ENCODE peak calls at places on chromosomes 13 and 19, in four cellular contexts. Y is WTC11, A is K562, G is GM12878. S is an unnamed sample.

GRCh38 chr19:28961772-28962500 is 251.0 kb downstream of the UQCRFS1 start:
- DNase-seq in G (no peak), Y (no peak), A (no peak), S (no peak)

GRCh38 chr19:45663800-45664199 is 4.2 kb upstream of the GIPR start:
- DNase-seq in G (no peak), A (peak), Y (no peak), S (no peak)

GRCh38 chr13:90713436-90714133 is 633.9 kb upstream of the MIR17HG start:
- DNase-seq in Y (no peak), A (no peak), G (no peak), S (no peak)

GRCh38 chr19:41606215-41606837 is 20.5 kb downstream of the CEACAM4 start:
- DNase-seq in Y (peak), A (no peak), G (no peak), S (no peak)

GRCh38 chr19:7748756-7749155 is 1.4 kb upstream of the CD209 start:
- DNase-seq in A (no peak), G (no peak), Y (peak), S (peak)

GRCh38 chr19:6222884-6223283 is 56.9 kb downstream of the MLLT1 start:
- DNase-seq in A (no peak), Y (no peak), G (no peak), S (no peak)

GRCh38 chr13:19860884-19861655 is 2.4 kb downstream of the ZMYM5 start:
- DNase-seq in A (no peak), Y (no peak), G (no peak), S (peak)

GRCh38 chr19:16702123-16702522 is 17.5 kb upstream of the NWD1 start:
- DNase-seq in Y (no peak), A (peak), G (no peak), S (peak)

GRCh38 chr13:24625324-24625723 is 54.9 kb upstream of the ATP12A start:
- DNase-seq in G (no peak), A (no peak), Y (no peak), S (no peak)

GRCh38 chr19:57103573-57104277 is 16.1 kb upstream of the USP29 start:
- DNase-seq in A (peak), G (peak), Y (peak), S (peak)

DNA sequence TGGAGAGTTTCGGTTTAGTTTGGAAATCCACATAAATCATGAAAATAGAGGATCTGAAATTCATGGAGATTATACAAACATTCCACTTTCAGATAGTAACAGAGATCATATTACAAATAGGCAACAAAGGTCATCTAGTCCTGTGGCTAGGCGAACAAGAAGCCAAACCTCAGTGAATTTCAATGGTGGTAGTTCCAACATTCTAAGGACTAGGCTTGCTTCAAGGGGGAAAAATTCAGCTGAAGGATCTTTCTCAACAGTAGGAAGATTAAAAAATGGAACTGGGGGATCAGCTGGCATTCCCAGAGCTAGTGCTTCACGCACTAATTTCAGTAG is 47.0 kb downstream of the FOXO1 start:
- DNase-seq in G (no peak), A (no peak), Y (no peak), S (peak)
- TF ChIP-seq NR2C2 in G (no peak), A (no peak), Y (no peak), S (no peak)

DNA sequence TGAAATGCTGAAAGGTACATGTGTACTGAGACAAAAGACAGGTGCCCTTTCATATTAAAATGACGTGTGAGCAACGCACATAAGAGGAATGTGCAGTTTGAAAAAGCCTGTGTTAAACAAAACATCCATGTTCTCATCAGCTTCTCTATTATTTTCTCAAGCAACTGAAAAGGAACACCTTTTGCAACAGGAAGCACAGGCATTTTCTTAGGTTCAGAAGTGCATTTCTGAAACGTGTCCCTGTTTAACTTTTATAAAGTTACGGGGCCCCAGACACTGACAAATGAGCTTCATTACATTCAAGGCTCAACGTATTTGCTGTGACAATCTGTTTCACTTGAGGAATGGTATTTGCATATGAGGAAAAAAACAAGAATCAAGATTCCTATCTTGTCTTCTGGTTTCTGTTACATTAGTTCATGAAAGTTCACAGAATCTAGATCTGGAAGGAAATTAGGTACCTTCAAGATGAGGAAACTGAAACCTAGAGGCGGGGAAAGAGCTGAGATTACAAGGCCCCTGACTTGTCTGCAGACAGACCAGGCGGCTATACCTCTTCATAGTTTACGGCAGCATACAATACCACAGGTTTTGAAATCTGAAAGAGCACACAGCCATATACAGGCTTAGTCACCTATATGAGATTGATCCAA is 431.7 kb downstream of the KLF12 start:
- DNase-seq in G (peak), A (no peak), Y (no peak), S (no peak)
- TF ChIP-seq NR2C2 in G (no peak), A (no peak), Y (no peak), S (no peak)

DNA sequence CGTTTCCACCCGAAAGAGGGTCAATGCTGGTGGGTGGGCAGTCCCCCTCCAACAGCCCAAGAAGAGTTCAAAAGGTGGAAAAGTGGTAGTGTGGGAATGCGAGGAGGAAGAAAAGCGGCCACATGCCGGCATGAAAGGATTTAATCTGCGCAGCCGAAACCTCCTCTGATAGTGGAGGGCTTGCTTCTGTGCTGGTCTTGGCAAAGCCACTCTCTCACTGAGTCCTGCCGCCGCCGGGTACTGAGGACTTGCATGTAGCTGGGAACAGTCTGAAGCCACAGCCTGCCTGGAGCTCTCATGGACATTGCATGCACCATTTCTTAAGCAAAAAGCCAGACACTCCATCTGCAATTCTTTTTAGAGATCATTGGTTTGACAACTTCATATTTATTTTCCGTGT is 136.2 kb upstream of the ZNF536 start:
- DNase-seq in Y (no peak), G (no peak), A (no peak), S (no peak)
- TF ChIP-seq NR2C2 in Y (no peak), G (no peak), A (no peak), S (no peak)

GRCh38 chr19:49924004-49924880 is 4.8 kb upstream of the ATF5 start:
- DNase-seq in Y (peak), G (peak), A (no peak), S (no peak)
- TF ChIP-seq NR2C2 in Y (no peak), G (no peak), A (peak), S (no peak)

DNA sequence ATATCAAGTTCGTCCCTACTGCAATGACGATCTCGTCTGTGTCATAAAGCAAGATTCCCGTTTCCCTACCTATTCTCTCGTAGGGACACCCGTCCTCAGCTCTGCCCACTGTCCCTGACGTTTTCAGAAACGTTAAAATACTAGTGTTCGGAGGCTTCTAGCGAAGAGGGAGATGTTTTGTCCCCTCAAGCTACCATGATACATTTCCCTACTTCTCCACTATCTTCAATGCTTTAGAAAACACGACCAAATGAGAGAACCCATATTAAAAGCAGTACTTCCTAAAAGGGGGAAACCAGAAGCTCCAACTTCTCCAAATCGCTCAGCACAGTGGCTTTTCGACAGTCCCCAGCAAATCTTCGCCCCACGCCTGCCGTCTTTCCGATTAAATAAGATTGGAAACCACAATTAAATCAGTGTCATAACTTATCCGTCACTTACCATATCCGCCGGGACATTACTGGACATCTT is 1.3 kb downstream of the UBL3 start:
- DNase-seq in G (no peak), Y (no peak), A (peak), S (peak)
- TF ChIP-seq NR2C2 in G (no peak), Y (no peak), A (no peak), S (no peak)

S was measured in HepG2.